ENCODE peak calls at places on chromosomes 12 and 14, in five cellular contexts. I is WERI-Rb-1; M is astrocyte; A is Panc1; B is CD8-positive, alpha-beta T cell. T is an unnamed sample.

GRCh38 chr14:64891839-64892375 is 12.2 kb upstream of the SPTB start:
- DNase-seq in I (peak), A (no peak), B (peak), M (peak), T (peak)

GRCh38 chr14:68794856-68795601 is 2.2 kb upstream of the ZFP36L1 start:
- DNase-seq in M (peak), I (no peak), B (peak), A (no peak), T (peak)

GRCh38 chr12:78870539-78870938 is 6.0 kb downstream of the SYT1 start:
- DNase-seq in B (no peak), I (no peak), M (no peak), A (no peak), T (no peak)

GRCh38 chr12:107327783-107328182 is 234.4 kb upstream of the CRY1 start:
- DNase-seq in B (no peak), I (no peak), A (no peak), M (no peak), T (no peak)

GRCh38 chr12:92141585-92142244 is 3.9 kb downstream of the BTG1 start:
- DNase-seq in I (no peak), M (no peak), B (no peak), A (no peak), T (no peak)

GRCh38 chr14:95519699-95520098 is 3.2 kb upstream of the SYNE3 start:
- DNase-seq in I (no peak), B (peak), A (no peak), M (peak), T (peak)

GRCh38 chr12:72271401-72271740 is 799 bp upstream of the TRHDE start:
- DNase-seq in A (no peak), M (no peak), I (peak), B (no peak), T (peak)

GRCh38 chr14:68239988-68240387 is 420.4 kb downstream of the RAD51B start:
- DNase-seq in A (no peak), M (no peak), B (no peak), I (no peak), T (peak)

GRCh38 chr14:87131879-87132278 is 861.1 kb downstream of the GALC start:
- DNase-seq in M (peak), A (no peak), I (no peak), B (no peak), T (no peak)

GRCh38 chr14:34843011-34843554 is 32.1 kb downstream of the BAZ1A start:
- DNase-seq in M (peak), B (no peak), I (no peak), A (no peak), T (peak)

GRCh38 chr12:96454396-96454795 is 35.0 kb upstream of the CFAP54 start:
- DNase-seq in B (no peak), A (no peak), M (no peak), I (no peak), T (no peak)

GRCh38 chr12:19220205-19220604 is 90.7 kb downstream of the PLEKHA5 start:
- DNase-seq in B (no peak), A (no peak), M (peak), I (no peak), T (peak)

GRCh38 chr14:39812532-39813320 is 380.5 kb upstream of the FBXO33 start:
- DNase-seq in I (no peak), A (no peak), B (no peak), M (no peak), T (no peak)

GRCh38 chr14:76742961-76743360 is 18.3 kb upstream of the VASH1 start:
- DNase-seq in A (no peak), M (no peak), I (no peak), B (no peak), T (no peak)

GRCh38 chr12:5022465-5023061 is 21.1 kb upstream of the KCNA5 start:
- DNase-seq in B (peak), M (peak), A (peak), I (peak), T (peak)

GRCh38 chr12:129773170-129773493 is 130.7 kb downstream of the TMEM132D start:
- DNase-seq in A (no peak), B (no peak), M (no peak), I (no peak), T (no peak)

GRCh38 chr12:76685246-76685678 is 78.7 kb upstream of the ZDHHC17 start:
- DNase-seq in I (no peak), B (no peak), A (no peak), M (no peak), T (peak)

GRCh38 chr12:50505386-50505827 is 622 bp downstream of the DIP2B start:
- DNase-seq in A (no peak), M (no peak), B (peak), I (no peak), T (no peak)

GRCh38 chr12:132143328-132144071 is 619 bp downstream of the DDX51 start:
- DNase-seq in M (no peak), I (no peak), B (peak), A (no peak), T (no peak)

GRCh38 chr12:19402743-19403400 is 36.4 kb upstream of the AEBP2 start:
- DNase-seq in B (no peak), I (no peak), A (no peak), M (peak), T (peak)

GRCh38 chr14:89078021-89078676 is 253.7 kb downstream of the TTC8 start:
- DNase-seq in M (no peak), A (no peak), B (no peak), I (no peak), T (no peak)

GRCh38 chr14:69107407-69108003 is 45.4 kb downstream of the DCAF5 start:
- DNase-seq in I (peak), M (peak), A (peak), B (peak), T (peak)

GRCh38 chr12:61808856-61809255 is 451.3 kb upstream of the USP15 start:
- DNase-seq in B (no peak), A (no peak), M (no peak), I (no peak), T (peak)

GRCh38 chr12:119940881-119941280 is 48.2 kb upstream of the BICDL1 start:
- DNase-seq in A (peak), I (no peak), B (no peak), M (peak), T (peak)

GRCh38 chr14:39467889-39468524 is 35.8 kb upstream of the FBXO33 start:
- DNase-seq in A (peak), I (peak), M (peak), B (no peak), T (peak)

GRCh38 chr14:37114559-37114958 is 57.8 kb downstream of the SLC25A21 start:
- DNase-seq in M (no peak), I (no peak), A (no peak), B (no peak), T (no peak)

GRCh38 chr14:95460647-95461478 is 55.6 kb downstream of the SYNE3 start:
- DNase-seq in A (no peak), M (peak), B (no peak), I (no peak), T (peak)

GRCh38 chr12:69275471-69275891 is 36.1 kb downstream of the CPSF6 start:
- DNase-seq in I (no peak), B (no peak), A (no peak), M (no peak), T (peak)

GRCh38 chr12:99381992-99382391 is 265.6 kb upstream of the GARIN6 start:
- DNase-seq in I (no peak), A (no peak), M (no peak), B (no peak), T (no peak)

GRCh38 chr14:32366995-32367394 is 37.9 kb downstream of the AKAP6 start:
- DNase-seq in B (no peak), A (no peak), M (peak), I (no peak), T (peak)

GRCh38 chr14:70192915-70193314 is 4.2 kb upstream of the SLC8A3 start:
- DNase-seq in I (peak), B (no peak), A (no peak), M (no peak), T (no peak)

GRCh38 chr12:79183003-79183402 is 318.4 kb downstream of the SYT1 start:
- DNase-seq in B (no peak), A (no peak), I (no peak), M (no peak), T (peak)

GRCh38 chr12:91099373-91099772 is 11.9 kb downstream of the LUM start:
- DNase-seq in M (no peak), B (no peak), I (no peak), A (no peak), T (no peak)

GRCh38 chr12:115049617-115050016 is 365.6 kb upstream of the TBX3 start:
- DNase-seq in B (no peak), I (no peak), M (no peak), A (no peak), T (peak)

GRCh38 chr12:49264466-49264872 is 413 bp upstream of the TUBA1C start:
- DNase-seq in B (peak), M (no peak), I (no peak), A (no peak), T (no peak)

GRCh38 chr12:102106905-102107304 is 13.0 kb downstream of the NUP37 start:
- DNase-seq in B (no peak), A (no peak), I (no peak), M (no peak), T (no peak)

GRCh38 chr14:106522990-106523389 is 996.6 kb downstream of the TMEM121 start:
- DNase-seq in M (no peak), B (no peak), A (no peak), I (no peak), T (no peak)

GRCh38 chr14:106513302-106513701 is 986.9 kb downstream of the TMEM121 start:
- DNase-seq in I (no peak), B (no peak), A (no peak), M (no peak), T (no peak)

DNA sequence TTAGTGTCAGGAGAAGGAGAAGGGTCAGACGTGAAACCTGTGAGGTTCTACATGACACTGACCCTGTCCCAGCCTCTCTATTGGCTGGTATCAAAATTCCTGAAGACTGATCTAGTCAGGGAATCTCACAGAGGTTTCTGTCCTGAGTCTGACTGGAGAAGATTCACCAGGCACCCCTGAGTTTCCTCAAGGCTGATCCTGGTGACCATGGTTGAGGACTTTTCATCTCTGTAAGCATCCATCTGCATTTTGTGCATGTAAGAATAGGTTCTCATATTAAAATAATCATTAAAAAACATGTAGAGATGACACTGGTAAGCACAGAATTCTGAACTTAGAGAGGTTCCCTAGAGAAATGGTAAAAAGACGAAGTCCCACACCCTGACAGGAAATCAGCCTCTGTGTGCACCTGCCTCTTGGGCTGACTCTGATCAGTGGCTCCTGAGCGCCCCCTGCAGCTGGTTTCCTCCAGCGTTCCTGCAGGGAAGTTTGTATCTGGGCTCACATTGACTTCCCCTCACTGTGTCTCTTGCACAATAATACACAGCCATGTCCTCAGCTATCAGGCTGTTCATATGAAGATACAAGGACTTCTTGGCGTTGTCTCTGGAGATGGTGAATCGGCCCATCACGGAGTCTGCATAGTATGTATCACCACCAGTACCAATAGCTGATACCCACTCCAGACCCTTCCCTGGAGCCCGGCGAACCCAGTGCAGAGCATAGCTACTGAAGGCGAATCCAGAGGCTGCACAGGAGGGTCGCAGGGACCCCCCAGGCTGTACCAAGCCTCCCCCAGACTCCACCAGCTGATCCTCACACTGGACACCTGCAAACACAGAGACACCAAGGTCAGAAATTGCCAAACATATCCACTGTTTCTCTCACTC is 991.9 kb downstream of the TMEM121 start:
- DNase-seq in B (peak), I (peak), M (no peak), A (peak), T (no peak)
- TF ChIP-seq CTCF in B (peak), I (peak), M (no peak), A (peak), T (no peak)

GRCh38 chr14:78405071-78405856 is 235.1 kb downstream of the NRXN3 start:
- DNase-seq in I (no peak), A (no peak), M (no peak), B (no peak), T (peak)

GRCh38 chr14:78398216-78398615 is 228.0 kb downstream of the NRXN3 start:
- DNase-seq in I (no peak), A (no peak), M (no peak), B (no peak), T (no peak)

GRCh38 chr14:78401866-78402265 is 231.7 kb downstream of the NRXN3 start:
- DNase-seq in I (no peak), M (peak), B (no peak), A (no peak), T (peak)

GRCh38 chr14:78399316-78399889 is 229.2 kb downstream of the NRXN3 start:
- DNase-seq in I (no peak), B (no peak), M (no peak), A (no peak), T (peak)

DNA sequence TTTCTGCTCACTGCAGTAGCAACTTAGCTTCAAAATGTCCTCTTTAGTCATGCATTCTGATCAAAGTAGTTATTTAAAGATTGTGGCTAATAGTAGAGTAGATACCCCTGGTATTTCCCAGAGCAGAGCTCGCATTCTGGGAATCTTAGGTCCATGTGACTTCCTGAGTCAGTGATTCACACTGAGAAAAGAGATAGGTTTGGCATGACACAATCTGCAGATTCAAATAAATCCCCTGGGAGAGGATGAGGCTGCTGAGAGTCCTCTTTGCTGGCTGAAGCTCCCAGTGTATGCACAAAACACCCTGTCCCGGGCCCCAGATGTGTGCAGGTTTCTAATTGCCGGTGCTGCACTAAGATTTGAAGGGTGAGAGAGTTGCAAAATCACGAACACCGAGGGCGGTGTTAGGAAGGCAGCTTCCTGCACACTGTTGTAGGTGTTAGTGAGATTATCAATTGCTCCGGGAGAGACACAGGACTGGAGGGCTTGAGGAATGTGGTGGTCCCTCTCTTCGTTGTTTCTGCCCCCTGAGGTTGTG is 233.2 kb downstream of the NRXN3 start:
- DNase-seq in A (no peak), M (peak), B (no peak), I (no peak), T (peak)
- H3K4me3 ChIP-seq in A (no peak), M (no peak), B (no peak), I (no peak), T (peak)

GRCh38 chr14:100670017-100670974 is 56.4 kb upstream of the DLK1 start:
- DNase-seq in B (no peak), A (no peak), I (no peak), M (no peak), T (no peak)
- TF ChIP-seq CTCF in B (no peak), A (no peak), I (no peak), M (no peak), T (peak)

GRCh38 chr12:55716582-55717396 is 943 bp downstream of the BLOC1S1 start:
- DNase-seq in B (no peak), A (no peak), I (no peak), M (no peak), T (no peak)

GRCh38 chr12:55718650-55719275 is 1.4 kb upstream of the RDH5 start:
- DNase-seq in M (no peak), I (no peak), A (no peak), B (no peak), T (no peak)

GRCh38 chr12:55718020-55718419 is 2.2 kb upstream of the RDH5 start:
- DNase-seq in B (no peak), A (no peak), I (peak), M (peak), T (no peak)

GRCh38 chr12:55715833-55716581 is at the start of gene BLOC1S1:
- DNase-seq in B (peak), M (peak), I (peak), A (peak), T (peak)

GRCh38 chr12:55717397-55718007 is 1.7 kb downstream of the BLOC1S1 start:
- DNase-seq in A (no peak), B (no peak), I (no peak), M (peak), T (peak)
- H3K4me3 ChIP-seq in A (no peak), B (no peak), I (peak), M (peak), T (no peak)

GRCh38 chr14:103659631-103660030 is 30.6 kb downstream of the KLC1 start:
- DNase-seq in I (no peak), B (no peak), M (no peak), A (no peak), T (no peak)
- TF ChIP-seq CTCF in I (no peak), B (no peak), M (no peak), A (no peak), T (no peak)

GRCh38 chr12:94289551-94290312 is 141.4 kb downstream of the PLXNC1 start:
- DNase-seq in A (no peak), M (peak), B (no peak), I (no peak), T (peak)
- H3K4me3 ChIP-seq in A (no peak), M (no peak), B (no peak), I (no peak), T (no peak)